ENCODE peak calls at places on chromosomes 5 and 9, in four cellular contexts. B, K, U and O are unnamed samples.

GRCh38 chr5:81751836-81752643 is 1.1 kb upstream of the SSBP2 start:
- DNase-seq in U (no peak), K (no peak), B (peak), O (peak)

GRCh38 chr5:43520615-43521014 is 5.7 kb upstream of the C5orf34 start:
- DNase-seq in B (no peak), U (no peak), K (no peak), O (no peak)

GRCh38 chr5:59099270-59099994 is 516.6 kb downstream of the RAB3C start:
- DNase-seq in U (peak), K (no peak), B (no peak), O (no peak)

GRCh38 chr5:181260720-181261319 is at the start of gene TRIM52:
- DNase-seq in K (peak), B (peak), U (peak), O (peak)

GRCh38 chr5:76303917-76304316 is 99.2 kb upstream of the IQGAP2 start:
- DNase-seq in B (peak), K (no peak), U (peak), O (no peak)

GRCh38 chr9:33718987-33719386 is 76.4 kb upstream of the PRSS3 start:
- DNase-seq in U (no peak), B (peak), K (no peak), O (no peak)

GRCh38 chr9:87606921-87607521 is 109.4 kb downstream of the DAPK1 start:
- DNase-seq in U (no peak), K (no peak), B (no peak), O (no peak)

GRCh38 chr5:143561248-143561647 is 157.8 kb upstream of the NR3C1 start:
- DNase-seq in B (no peak), U (no peak), K (no peak), O (peak)

GRCh38 chr5:133449181-133449580 is 163.2 kb downstream of the FSTL4 start:
- DNase-seq in B (no peak), U (no peak), K (no peak), O (no peak)

GRCh38 chr5:44952376-44952775 is 143.6 kb downstream of the MRPS30 start:
- DNase-seq in U (peak), K (no peak), B (no peak), O (no peak)

GRCh38 chr5:24905123-24905522 is 260.3 kb upstream of the CDH10 start:
- DNase-seq in K (no peak), U (no peak), B (no peak), O (no peak)
- TF ChIP-seq CTCF in K (no peak), U (no peak), B (no peak), O (no peak)

GRCh38 chr5:9498541-9499497 is 47.1 kb downstream of the SEMA5A start:
- DNase-seq in U (no peak), B (no peak), K (no peak), O (no peak)
- TF ChIP-seq CTCF in U (peak), B (no peak), K (no peak), O (no peak)

DNA sequence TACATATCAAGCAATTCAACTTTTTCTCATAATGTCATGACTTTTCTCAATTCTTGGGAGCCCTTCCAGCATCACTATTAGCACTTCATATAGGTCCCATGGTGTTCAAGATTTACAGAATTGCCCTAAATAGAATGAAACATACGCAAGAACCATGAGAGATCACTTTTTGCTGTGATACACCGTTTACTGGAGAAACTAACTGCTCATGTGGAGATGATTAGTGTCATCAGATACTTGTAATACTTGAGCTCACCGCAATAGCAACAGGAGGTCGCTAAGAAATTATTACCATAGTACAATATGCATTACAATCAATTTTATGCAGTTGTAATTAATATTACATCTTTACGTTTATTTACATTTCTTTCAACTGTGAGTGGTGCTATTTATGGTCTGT is 4.8 kb upstream of the PCSK5 start:
- DNase-seq in U (no peak), B (no peak), K (no peak), O (no peak)
- TF ChIP-seq CTCF in U (no peak), B (no peak), K (no peak), O (no peak)

GRCh38 chr5:4229866-4230265 is 634.2 kb downstream of the IRX1 start:
- DNase-seq in K (no peak), B (no peak), U (no peak), O (no peak)

GRCh38 chr5:4230531-4230904 is 634.9 kb downstream of the IRX1 start:
- DNase-seq in B (no peak), K (no peak), U (no peak), O (no peak)

GRCh38 chr5:4230905-4231561 is 635.4 kb downstream of the IRX1 start:
- DNase-seq in U (no peak), B (no peak), K (no peak), O (no peak)

GRCh38 chr5:4232084-4232483 is 636.5 kb downstream of the IRX1 start:
- DNase-seq in B (no peak), K (no peak), U (no peak), O (no peak)

GRCh38 chr5:4233671-4234070 is 638.0 kb downstream of the IRX1 start:
- DNase-seq in K (no peak), B (no peak), U (no peak), O (no peak)
- TF ChIP-seq CTCF in K (no peak), B (no peak), U (no peak), O (no peak)

DNA sequence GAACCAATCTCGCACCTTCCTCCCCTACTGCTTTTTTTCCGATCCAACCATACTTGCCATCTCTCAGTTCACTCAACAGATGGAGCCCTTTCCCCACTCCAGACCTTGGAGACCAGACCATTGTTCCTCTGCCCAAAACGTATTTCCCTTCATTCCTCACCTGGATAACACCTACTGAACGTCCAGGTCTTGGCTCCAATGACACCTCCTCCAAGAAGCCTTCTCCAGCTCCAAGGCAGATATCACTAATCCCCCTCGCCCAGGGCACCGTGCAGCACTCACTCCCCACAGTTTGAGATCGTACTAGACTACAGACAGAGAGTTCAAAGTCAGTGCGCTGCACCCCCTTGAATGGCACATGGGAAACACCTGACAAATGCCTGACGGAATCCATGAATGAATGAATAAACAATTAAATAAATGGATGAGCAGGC is 47.1 kb upstream of the AKNA start:
- DNase-seq in U (peak), B (no peak), K (peak), O (peak)
- TF ChIP-seq CTCF in U (peak), B (no peak), K (peak), O (peak)

GRCh38 chr5:80711938-80712337 is 57.2 kb upstream of the DHFR start:
- DNase-seq in B (no peak), K (no peak), U (peak), O (no peak)
- TF ChIP-seq CTCF in B (no peak), K (no peak), U (peak), O (no peak)

DNA sequence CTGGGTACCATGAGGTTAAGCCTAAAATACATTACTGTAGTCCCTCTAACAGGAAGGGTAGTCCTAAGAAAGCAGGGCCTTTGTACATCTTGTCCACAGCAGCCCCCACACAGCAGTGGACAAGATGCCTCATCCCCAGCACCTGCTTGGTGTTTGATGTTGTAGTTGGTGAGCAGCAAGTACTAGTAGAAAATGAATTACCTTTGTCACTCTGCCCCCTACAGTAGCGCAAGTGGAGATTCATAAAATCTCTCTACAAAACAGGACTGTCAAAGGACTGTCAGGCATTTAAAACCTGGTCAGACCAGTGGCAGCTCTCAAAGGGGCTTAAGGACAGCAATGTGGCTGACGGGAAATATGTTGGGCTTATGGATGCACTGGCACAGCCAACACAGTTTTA is 122.5 kb downstream of the TMEM174 start:
- DNase-seq in B (no peak), U (no peak), K (no peak), O (no peak)
- TF ChIP-seq CTCF in B (no peak), U (no peak), K (no peak), O (no peak)

DNA sequence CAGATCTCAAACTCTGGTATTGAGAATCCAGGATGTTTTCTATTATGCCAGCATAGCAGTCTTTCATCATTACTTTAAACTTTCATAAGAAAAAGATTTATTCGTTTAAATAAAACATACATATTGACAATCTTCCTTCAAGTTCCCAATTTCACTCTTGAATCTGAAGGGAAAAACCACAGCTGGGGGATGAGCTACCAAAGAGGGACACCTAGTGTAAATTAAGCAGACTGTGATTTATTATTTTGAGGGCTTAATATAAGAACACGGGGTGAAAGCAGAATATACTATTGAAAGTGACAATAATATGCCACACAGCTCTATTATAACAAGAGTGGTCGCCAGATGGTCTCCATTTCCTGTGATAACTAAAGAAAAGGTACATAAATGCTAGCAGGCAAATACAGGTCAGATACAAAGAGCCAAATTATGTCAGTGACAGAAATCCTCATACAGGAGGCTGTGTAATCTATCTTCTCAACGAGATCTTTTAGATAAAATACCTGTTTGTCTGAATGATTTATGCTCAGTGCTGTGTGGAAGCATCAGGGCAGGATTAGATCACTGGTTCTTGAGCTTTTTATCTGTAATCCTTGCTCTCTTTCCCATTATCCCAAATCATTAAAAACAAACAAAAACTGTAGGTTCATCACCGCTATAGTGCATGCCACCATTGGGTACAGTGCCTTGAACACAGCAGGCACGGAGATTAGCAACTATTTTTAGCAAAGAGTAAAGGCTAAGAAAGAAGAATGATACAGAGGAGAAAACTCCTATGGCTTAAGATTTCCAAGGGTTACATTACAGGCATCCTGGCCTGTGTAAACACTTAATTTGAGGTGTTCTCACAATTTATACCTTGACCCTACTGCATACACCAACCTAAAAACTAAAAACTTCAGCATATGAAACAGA is 116.6 kb downstream of the DROSHA start:
- DNase-seq in K (no peak), B (no peak), U (no peak), O (no peak)
- TF ChIP-seq CTCF in K (no peak), B (no peak), U (no peak), O (no peak)